ENCODE peak calls at places on chromosomes 11 and 22, in five cellular contexts. One of them, this sample, is unnamed. For H3K36me3, the result is how much of the 10 kb centered on the place peaks cover.

GRCh38 chr11:331332-332060 is 10.8 kb upstream of the IFITM3 start:
- DNase-seq in keratinocyte: no peak
- DNase-seq in left ventricle myocardium inferior: no peak
- DNase-seq in transverse colon: no peak
- DNase-seq in PC-3: no peak
- DNase-seq in this sample: no peak

GRCh38 chr11:62921573-62922188 is 518 bp upstream of the CHRM1 start:
- DNase-seq in PC-3: peak
- DNase-seq in keratinocyte: no peak
- DNase-seq in transverse colon: peak
- DNase-seq in left ventricle myocardium inferior: no peak
- DNase-seq in this sample: no peak

GRCh38 chr11:56885182-56885581 is 103.5 kb upstream of the OR5AK2 start:
- DNase-seq in left ventricle myocardium inferior: no peak
- DNase-seq in PC-3: peak
- DNase-seq in keratinocyte: no peak
- DNase-seq in transverse colon: peak
- DNase-seq in this sample: no peak

GRCh38 chr11:64887757-64888405 is 9.5 kb upstream of the EHD1 start:
- DNase-seq in PC-3: peak
- DNase-seq in left ventricle myocardium inferior: peak
- DNase-seq in transverse colon: peak
- DNase-seq in keratinocyte: no peak
- DNase-seq in this sample: peak

GRCh38 chr22:46737976-46738641 is at the start of gene CERK:
- DNase-seq in keratinocyte: no peak
- DNase-seq in transverse colon: peak
- DNase-seq in left ventricle myocardium inferior: peak
- DNase-seq in PC-3: peak
- DNase-seq in this sample: peak

GRCh38 chr22:36745301-36745995 is 30.5 kb downstream of the IFT27 start:
- DNase-seq in PC-3: no peak
- DNase-seq in left ventricle myocardium inferior: no peak
- DNase-seq in keratinocyte: no peak
- DNase-seq in transverse colon: no peak
- DNase-seq in this sample: no peak

GRCh38 chr11:90288207-90288821 is 65.5 kb upstream of the CHORDC1 start:
- DNase-seq in keratinocyte: no peak
- DNase-seq in transverse colon: no peak
- DNase-seq in left ventricle myocardium inferior: no peak
- DNase-seq in PC-3: peak
- DNase-seq in this sample: no peak

GRCh38 chr11:38687008-38687407 is 2089.0 kb upstream of the RAG2 start:
- DNase-seq in left ventricle myocardium inferior: no peak
- DNase-seq in keratinocyte: no peak
- DNase-seq in transverse colon: no peak
- DNase-seq in PC-3: no peak
- DNase-seq in this sample: no peak

GRCh38 chr22:30572840-30573593 is 1.4 kb downstream of the GAL3ST1 start:
- DNase-seq in left ventricle myocardium inferior: no peak
- DNase-seq in transverse colon: peak
- DNase-seq in PC-3: no peak
- DNase-seq in keratinocyte: no peak
- DNase-seq in this sample: no peak

GRCh38 chr11:82857145-82857544 is 43.1 kb downstream of the PRCP start:
- DNase-seq in PC-3: no peak
- DNase-seq in left ventricle myocardium inferior: no peak
- DNase-seq in transverse colon: no peak
- DNase-seq in keratinocyte: no peak
- DNase-seq in this sample: no peak

GRCh38 chr22:17547995-17548755 is 15.1 kb upstream of the SLC25A18 start:
- DNase-seq in transverse colon: no peak
- DNase-seq in keratinocyte: no peak
- DNase-seq in left ventricle myocardium inferior: no peak
- DNase-seq in PC-3: no peak
- DNase-seq in this sample: no peak
- H3K36me3 ChIP-seq in transverse colon: under half
- H3K36me3 ChIP-seq in keratinocyte: under half
- H3K36me3 ChIP-seq in left ventricle myocardium inferior: under half
- H3K36me3 ChIP-seq in PC-3: under half
- H3K36me3 ChIP-seq in this sample: under half

GRCh38 chr22:29473001-29473400 is 7.0 kb upstream of the NEFH start:
- DNase-seq in PC-3: no peak
- DNase-seq in transverse colon: no peak
- DNase-seq in left ventricle myocardium inferior: no peak
- DNase-seq in keratinocyte: no peak
- DNase-seq in this sample: no peak
- H3K36me3 ChIP-seq in PC-3: under half
- H3K36me3 ChIP-seq in transverse colon: under half
- H3K36me3 ChIP-seq in left ventricle myocardium inferior: under half
- H3K36me3 ChIP-seq in keratinocyte: under half
- H3K36me3 ChIP-seq in this sample: under half

GRCh38 chr11:118519549-118519948 is 7.7 kb upstream of the TTC36 start:
- DNase-seq in PC-3: no peak
- DNase-seq in keratinocyte: no peak
- DNase-seq in left ventricle myocardium inferior: no peak
- DNase-seq in transverse colon: no peak
- DNase-seq in this sample: no peak

GRCh38 chr11:118511576-118511975 is 15.7 kb upstream of the TTC36 start:
- DNase-seq in keratinocyte: no peak
- DNase-seq in left ventricle myocardium inferior: no peak
- DNase-seq in PC-3: no peak
- DNase-seq in transverse colon: no peak
- DNase-seq in this sample: no peak

GRCh38 chr11:118514103-118514502 is 13.2 kb upstream of the TTC36 start:
- DNase-seq in left ventricle myocardium inferior: no peak
- DNase-seq in keratinocyte: no peak
- DNase-seq in PC-3: no peak
- DNase-seq in transverse colon: no peak
- DNase-seq in this sample: no peak
- H3K36me3 ChIP-seq in left ventricle myocardium inferior: half or more
- H3K36me3 ChIP-seq in keratinocyte: under half
- H3K36me3 ChIP-seq in PC-3: half or more
- H3K36me3 ChIP-seq in transverse colon: under half
- H3K36me3 ChIP-seq in this sample: half or more

GRCh38 chr22:24543068-24543675 is 11.8 kb downstream of the GUCD1 start:
- DNase-seq in transverse colon: no peak
- DNase-seq in keratinocyte: no peak
- DNase-seq in PC-3: no peak
- DNase-seq in left ventricle myocardium inferior: no peak
- DNase-seq in this sample: no peak

GRCh38 chr22:24542641-24543040 is 12.3 kb downstream of the GUCD1 start:
- DNase-seq in left ventricle myocardium inferior: peak
- DNase-seq in keratinocyte: no peak
- DNase-seq in transverse colon: no peak
- DNase-seq in PC-3: no peak
- DNase-seq in this sample: peak

GRCh38 chr22:24543679-24544243 is 11.2 kb downstream of the GUCD1 start:
- DNase-seq in left ventricle myocardium inferior: no peak
- DNase-seq in transverse colon: no peak
- DNase-seq in PC-3: no peak
- DNase-seq in keratinocyte: no peak
- DNase-seq in this sample: no peak

GRCh38 chr22:24540470-24540869 is 14.5 kb downstream of the GUCD1 start:
- DNase-seq in left ventricle myocardium inferior: no peak
- DNase-seq in keratinocyte: no peak
- DNase-seq in PC-3: no peak
- DNase-seq in transverse colon: no peak
- DNase-seq in this sample: no peak

DNA sequence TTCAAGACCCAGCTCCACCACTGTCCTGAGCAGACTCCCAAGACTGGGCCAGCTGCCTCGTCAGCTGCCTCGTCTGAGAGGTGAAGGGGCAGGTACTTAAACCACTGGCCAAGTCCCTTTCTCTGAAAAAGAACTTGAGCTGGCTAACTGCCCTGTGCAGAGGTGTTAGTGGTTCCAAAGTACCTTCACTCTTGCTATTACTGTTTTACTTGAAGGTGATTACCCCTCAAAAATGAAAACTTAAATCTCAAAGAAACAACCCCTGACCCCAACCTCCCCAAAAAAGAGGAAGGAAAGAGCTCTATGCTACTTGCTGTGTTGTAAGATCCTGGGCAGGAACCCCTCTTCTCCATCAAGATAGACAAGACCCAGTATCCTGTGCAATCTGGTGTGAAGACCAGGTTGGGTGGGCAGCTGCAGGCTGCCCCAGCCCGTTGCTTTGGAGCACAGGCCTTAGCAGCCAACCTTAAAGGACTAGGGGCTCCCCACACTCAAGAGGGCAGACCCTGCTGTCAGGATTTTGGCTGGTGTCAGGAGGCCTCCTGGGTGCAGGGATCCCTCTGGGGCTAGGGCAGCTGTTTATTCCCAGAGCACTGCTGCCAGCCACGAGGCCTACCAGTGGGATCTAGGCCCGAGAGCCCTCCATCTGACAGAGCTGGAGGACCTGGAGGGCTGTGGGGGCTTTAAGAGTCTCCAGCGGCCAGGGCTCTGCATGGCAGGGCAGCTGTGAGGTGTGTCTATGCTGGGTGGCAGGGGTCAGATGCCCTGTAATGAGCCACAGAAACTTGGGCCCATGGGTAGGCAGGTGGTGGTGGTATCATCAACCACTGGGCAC is 13.0 kb downstream of the GUCD1 start:
- DNase-seq in PC-3: no peak
- DNase-seq in transverse colon: no peak
- DNase-seq in left ventricle myocardium inferior: no peak
- DNase-seq in keratinocyte: no peak
- DNase-seq in this sample: no peak
- H3K36me3 ChIP-seq in PC-3: under half
- H3K36me3 ChIP-seq in transverse colon: under half
- H3K36me3 ChIP-seq in left ventricle myocardium inferior: half or more
- H3K36me3 ChIP-seq in keratinocyte: under half
- H3K36me3 ChIP-seq in this sample: half or more

This sample was measured in heart left ventricle.